ENCODE peak calls at places on chromosome X, in eight cellular contexts. One of them, this sample, is unnamed.

GRCh38 chrX:49037883-49038475 is 5.2 kb downstream of the TFE3 start:
- DNase-seq in tibial nerve: no peak
- DNase-seq in esophagus squamous epithelium: no peak
- DNase-seq in gastrocnemius medialis: no peak
- DNase-seq in heart left ventricle: no peak
- DNase-seq in ovary: no peak
- DNase-seq in body of pancreas: no peak
- DNase-seq in erythroblast: peak; percentile 52
- DNase-seq in this sample: no peak

GRCh38 chrX:142663330-142664095 is 362.2 kb upstream of the SPANXN4 start:
- DNase-seq in body of pancreas: no peak
- DNase-seq in esophagus squamous epithelium: no peak
- DNase-seq in ovary: no peak
- DNase-seq in gastrocnemius medialis: no peak
- DNase-seq in erythroblast: no peak
- DNase-seq in tibial nerve: no peak
- DNase-seq in heart left ventricle: no peak
- DNase-seq in this sample: no peak

GRCh38 chrX:115425359-115425758 is 135.6 kb upstream of the PLS3 start:
- DNase-seq in heart left ventricle: no peak
- DNase-seq in erythroblast: no peak
- DNase-seq in body of pancreas: no peak
- DNase-seq in gastrocnemius medialis: no peak
- DNase-seq in tibial nerve: no peak
- DNase-seq in ovary: no peak
- DNase-seq in esophagus squamous epithelium: no peak
- DNase-seq in this sample: no peak

GRCh38 chrX:150446995-150447394 is 83.9 kb downstream of the MAMLD1 start:
- DNase-seq in erythroblast: no peak
- DNase-seq in tibial nerve: no peak
- DNase-seq in gastrocnemius medialis: no peak
- DNase-seq in heart left ventricle: no peak
- DNase-seq in body of pancreas: no peak
- DNase-seq in ovary: no peak
- DNase-seq in esophagus squamous epithelium: no peak
- DNase-seq in this sample: no peak

GRCh38 chrX:122943918-122944317 is 240.2 kb upstream of the GRIA3 start:
- DNase-seq in body of pancreas: no peak
- DNase-seq in esophagus squamous epithelium: no peak
- DNase-seq in erythroblast: no peak
- DNase-seq in heart left ventricle: no peak
- DNase-seq in gastrocnemius medialis: no peak
- DNase-seq in ovary: no peak
- DNase-seq in tibial nerve: no peak
- DNase-seq in this sample: no peak

GRCh38 chrX:132165005-132165404 is 37.2 kb upstream of the FRMD7 start:
- DNase-seq in erythroblast: no peak
- DNase-seq in heart left ventricle: no peak
- DNase-seq in ovary: no peak
- DNase-seq in tibial nerve: no peak
- DNase-seq in esophagus squamous epithelium: no peak
- DNase-seq in gastrocnemius medialis: no peak
- DNase-seq in body of pancreas: no peak
- DNase-seq in this sample: no peak

GRCh38 chrX:6184900-6185515 is 43.7 kb downstream of the NLGN4X start:
- DNase-seq in gastrocnemius medialis: no peak
- DNase-seq in body of pancreas: no peak
- DNase-seq in ovary: no peak
- DNase-seq in esophagus squamous epithelium: no peak
- DNase-seq in tibial nerve: no peak
- DNase-seq in heart left ventricle: no peak
- DNase-seq in erythroblast: no peak
- DNase-seq in this sample: no peak

GRCh38 chrX:154321624-154322023 is 26.0 kb downstream of the TKTL1 start:
- DNase-seq in esophagus squamous epithelium: no peak
- DNase-seq in body of pancreas: no peak
- DNase-seq in ovary: peak; percentile 34
- DNase-seq in heart left ventricle: no peak
- DNase-seq in erythroblast: no peak
- DNase-seq in tibial nerve: no peak
- DNase-seq in gastrocnemius medialis: no peak
- DNase-seq in this sample: no peak

GRCh38 chrX:66015152-66015827 is 24.6 kb downstream of the VSIG4 start:
- DNase-seq in gastrocnemius medialis: no peak
- DNase-seq in erythroblast: peak; percentile 13
- DNase-seq in body of pancreas: no peak
- DNase-seq in tibial nerve: no peak
- DNase-seq in heart left ventricle: no peak
- DNase-seq in ovary: no peak
- DNase-seq in esophagus squamous epithelium: no peak
- DNase-seq in this sample: no peak

GRCh38 chrX:66014560-66014959 is 25.3 kb downstream of the VSIG4 start:
- DNase-seq in erythroblast: no peak
- DNase-seq in heart left ventricle: no peak
- DNase-seq in gastrocnemius medialis: no peak
- DNase-seq in body of pancreas: no peak
- DNase-seq in tibial nerve: no peak
- DNase-seq in ovary: no peak
- DNase-seq in esophagus squamous epithelium: no peak
- DNase-seq in this sample: no peak

GRCh38 chrX:66017659-66018170 is 22.2 kb downstream of the VSIG4 start:
- DNase-seq in heart left ventricle: no peak
- DNase-seq in gastrocnemius medialis: no peak
- DNase-seq in erythroblast: no peak
- DNase-seq in tibial nerve: no peak
- DNase-seq in ovary: no peak
- DNase-seq in body of pancreas: no peak
- DNase-seq in esophagus squamous epithelium: no peak
- DNase-seq in this sample: no peak

GRCh38 chrX:66016905-66017658 is 22.8 kb downstream of the VSIG4 start:
- DNase-seq in gastrocnemius medialis: no peak
- DNase-seq in body of pancreas: no peak
- DNase-seq in erythroblast: peak; percentile 14
- DNase-seq in heart left ventricle: no peak
- DNase-seq in ovary: no peak
- DNase-seq in tibial nerve: no peak
- DNase-seq in esophagus squamous epithelium: no peak
- DNase-seq in this sample: no peak

DNA sequence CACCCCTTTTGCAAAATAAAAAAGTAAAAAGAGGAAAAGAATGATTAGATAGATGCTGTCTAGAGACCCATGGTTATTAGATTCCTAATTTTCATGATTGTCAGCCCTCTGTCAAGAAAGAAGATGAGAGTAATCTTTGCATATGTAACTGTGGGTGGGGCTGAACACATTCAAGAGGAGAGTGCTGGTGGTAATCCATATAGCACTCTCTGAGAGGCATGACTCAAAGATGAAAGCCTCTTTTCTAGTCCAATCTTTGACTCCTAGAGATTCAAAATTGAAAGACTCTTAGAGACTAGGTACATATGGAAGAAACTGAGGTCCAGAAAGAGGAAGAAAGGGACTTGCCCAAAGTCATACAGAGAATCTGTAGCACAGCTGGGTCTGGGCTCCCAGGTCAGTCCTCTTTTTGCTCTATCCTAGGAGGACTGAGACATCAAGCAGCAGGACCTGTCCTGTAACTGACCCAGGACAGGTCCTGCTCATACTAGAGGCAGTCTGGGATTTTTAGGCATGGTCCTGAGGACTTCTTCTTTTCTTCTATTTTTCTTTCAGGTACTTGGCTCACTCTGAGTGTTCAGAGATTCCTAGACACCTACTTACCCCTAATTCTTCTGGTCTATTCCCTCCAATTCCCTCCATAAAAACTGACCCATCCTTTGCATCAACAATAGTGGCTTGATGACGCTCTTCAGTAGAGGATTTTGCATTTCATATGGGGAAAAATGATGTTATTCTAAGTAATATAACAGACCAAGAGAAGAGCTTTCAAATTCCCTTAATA is 23.8 kb downstream of the VSIG4 start:
- DNase-seq in heart left ventricle: no peak
- DNase-seq in esophagus squamous epithelium: no peak
- DNase-seq in tibial nerve: no peak
- DNase-seq in body of pancreas: no peak
- DNase-seq in gastrocnemius medialis: no peak
- DNase-seq in erythroblast: peak; percentile 4
- DNase-seq in ovary: no peak
- DNase-seq in this sample: no peak
- TF ChIP-seq POLR2A in heart left ventricle: no peak
- TF ChIP-seq POLR2A in esophagus squamous epithelium: no peak
- TF ChIP-seq POLR2A in tibial nerve: no peak
- TF ChIP-seq POLR2A in body of pancreas: no peak
- TF ChIP-seq POLR2A in gastrocnemius medialis: no peak
- TF ChIP-seq POLR2A in erythroblast: no peak
- TF ChIP-seq POLR2A in ovary: no peak
- TF ChIP-seq POLR2A in this sample: no peak

GRCh38 chrX:129525162-129525561 is 1.9 kb upstream of the SMARCA1 start:
- DNase-seq in heart left ventricle: no peak
- DNase-seq in tibial nerve: no peak
- DNase-seq in body of pancreas: no peak
- DNase-seq in erythroblast: no peak
- DNase-seq in gastrocnemius medialis: no peak
- DNase-seq in esophagus squamous epithelium: no peak
- DNase-seq in ovary: no peak
- DNase-seq in this sample: no peak

GRCh38 chrX:129522184-129523059 is 868 bp downstream of the SMARCA1 start:
- DNase-seq in gastrocnemius medialis: peak; percentile 32
- DNase-seq in tibial nerve: peak; percentile 39
- DNase-seq in heart left ventricle: peak; percentile 58
- DNase-seq in erythroblast: no peak
- DNase-seq in body of pancreas: peak; percentile 50
- DNase-seq in ovary: peak; percentile 70
- DNase-seq in esophagus squamous epithelium: no peak
- DNase-seq in this sample: peak; percentile 68

GRCh38 chrX:129520151-129520550 is 3.1 kb downstream of the SMARCA1 start:
- DNase-seq in heart left ventricle: no peak
- DNase-seq in body of pancreas: no peak
- DNase-seq in ovary: no peak
- DNase-seq in gastrocnemius medialis: no peak
- DNase-seq in tibial nerve: no peak
- DNase-seq in erythroblast: no peak
- DNase-seq in esophagus squamous epithelium: no peak
- DNase-seq in this sample: no peak

GRCh38 chrX:129524250-129524850 is 1.1 kb upstream of the SMARCA1 start:
- DNase-seq in heart left ventricle: no peak
- DNase-seq in body of pancreas: no peak
- DNase-seq in ovary: no peak
- DNase-seq in gastrocnemius medialis: no peak
- DNase-seq in erythroblast: no peak
- DNase-seq in esophagus squamous epithelium: no peak
- DNase-seq in tibial nerve: no peak
- DNase-seq in this sample: no peak

DNA sequence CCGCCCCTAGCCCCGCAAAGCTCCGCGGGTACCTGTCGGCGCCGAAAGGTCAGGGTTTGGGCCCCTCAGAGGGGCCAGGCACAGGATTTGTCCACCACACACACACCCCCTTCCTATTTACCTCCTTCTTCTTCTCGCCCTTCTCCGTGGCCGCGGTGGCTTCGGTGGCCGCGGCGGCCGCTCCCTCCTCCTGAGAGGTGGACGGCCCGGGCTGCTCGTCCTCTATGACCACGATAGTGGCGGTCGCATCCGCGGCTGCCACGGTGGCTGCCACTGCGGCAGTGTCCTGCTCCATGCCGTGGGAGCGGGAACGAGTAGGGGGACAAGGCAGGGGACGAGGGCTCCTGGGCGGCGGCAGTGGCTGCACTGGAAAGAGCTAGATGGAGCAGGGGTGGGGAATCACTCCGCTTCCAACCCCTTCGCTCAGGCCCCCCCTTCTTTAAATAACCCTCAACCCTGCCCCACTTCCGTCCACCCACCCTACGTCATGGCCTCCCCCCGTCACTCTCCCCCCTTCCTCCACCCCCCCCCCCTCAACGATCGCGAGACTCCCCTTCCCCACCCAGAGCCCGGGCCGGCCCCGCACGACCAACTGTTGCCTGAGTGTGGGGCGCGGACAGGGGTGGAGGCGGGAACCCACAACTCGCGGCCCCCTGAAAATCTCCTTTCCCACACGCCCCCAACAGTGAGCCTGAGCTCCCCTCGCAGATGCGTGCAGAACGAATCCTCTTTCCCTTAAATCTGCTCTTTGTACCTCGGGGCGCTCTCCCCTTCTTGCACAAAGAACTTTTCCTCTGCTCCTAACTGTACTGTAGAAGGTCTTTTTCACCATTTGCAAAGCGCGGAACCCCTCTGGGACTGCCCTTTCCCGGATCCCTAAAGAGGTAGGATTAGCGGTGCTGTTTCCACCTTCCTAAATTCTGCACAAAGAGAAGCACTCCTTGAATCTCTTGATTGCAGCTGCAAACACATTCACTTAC is at the start of gene SMARCA1:
- DNase-seq in heart left ventricle: peak; percentile 50
- DNase-seq in body of pancreas: peak; percentile 37
- DNase-seq in tibial nerve: peak; percentile 4
- DNase-seq in gastrocnemius medialis: peak; percentile 23
- DNase-seq in esophagus squamous epithelium: no peak
- DNase-seq in erythroblast: peak; percentile 0
- DNase-seq in ovary: peak; percentile 78
- DNase-seq in this sample: peak; percentile 58
- TF ChIP-seq POLR2A in heart left ventricle: no peak
- TF ChIP-seq POLR2A in body of pancreas: peak; percentile 62
- TF ChIP-seq POLR2A in tibial nerve: no peak
- TF ChIP-seq POLR2A in gastrocnemius medialis: peak; percentile 28
- TF ChIP-seq POLR2A in esophagus squamous epithelium: no peak
- TF ChIP-seq POLR2A in erythroblast: no peak
- TF ChIP-seq POLR2A in ovary: peak; percentile 58
- TF ChIP-seq POLR2A in this sample: no peak

GRCh38 chrX:38327007-38327774 is at the start of gene RPGR:
- DNase-seq in tibial nerve: peak; percentile 89
- DNase-seq in gastrocnemius medialis: peak; percentile 91
- DNase-seq in ovary: peak; percentile 92
- DNase-seq in esophagus squamous epithelium: peak; percentile 73
- DNase-seq in body of pancreas: peak; percentile 94
- DNase-seq in heart left ventricle: peak; percentile 94
- DNase-seq in erythroblast: peak; percentile 94
- DNase-seq in this sample: peak; percentile 93
- TF ChIP-seq POLR2A in tibial nerve: peak; percentile 70
- TF ChIP-seq POLR2A in gastrocnemius medialis: peak; percentile 66
- TF ChIP-seq POLR2A in ovary: peak; percentile 67
- TF ChIP-seq POLR2A in esophagus squamous epithelium: no peak
- TF ChIP-seq POLR2A in body of pancreas: peak; percentile 78
- TF ChIP-seq POLR2A in heart left ventricle: no peak
- TF ChIP-seq POLR2A in erythroblast: peak; percentile 63
- TF ChIP-seq POLR2A in this sample: peak; percentile 55

DNA sequence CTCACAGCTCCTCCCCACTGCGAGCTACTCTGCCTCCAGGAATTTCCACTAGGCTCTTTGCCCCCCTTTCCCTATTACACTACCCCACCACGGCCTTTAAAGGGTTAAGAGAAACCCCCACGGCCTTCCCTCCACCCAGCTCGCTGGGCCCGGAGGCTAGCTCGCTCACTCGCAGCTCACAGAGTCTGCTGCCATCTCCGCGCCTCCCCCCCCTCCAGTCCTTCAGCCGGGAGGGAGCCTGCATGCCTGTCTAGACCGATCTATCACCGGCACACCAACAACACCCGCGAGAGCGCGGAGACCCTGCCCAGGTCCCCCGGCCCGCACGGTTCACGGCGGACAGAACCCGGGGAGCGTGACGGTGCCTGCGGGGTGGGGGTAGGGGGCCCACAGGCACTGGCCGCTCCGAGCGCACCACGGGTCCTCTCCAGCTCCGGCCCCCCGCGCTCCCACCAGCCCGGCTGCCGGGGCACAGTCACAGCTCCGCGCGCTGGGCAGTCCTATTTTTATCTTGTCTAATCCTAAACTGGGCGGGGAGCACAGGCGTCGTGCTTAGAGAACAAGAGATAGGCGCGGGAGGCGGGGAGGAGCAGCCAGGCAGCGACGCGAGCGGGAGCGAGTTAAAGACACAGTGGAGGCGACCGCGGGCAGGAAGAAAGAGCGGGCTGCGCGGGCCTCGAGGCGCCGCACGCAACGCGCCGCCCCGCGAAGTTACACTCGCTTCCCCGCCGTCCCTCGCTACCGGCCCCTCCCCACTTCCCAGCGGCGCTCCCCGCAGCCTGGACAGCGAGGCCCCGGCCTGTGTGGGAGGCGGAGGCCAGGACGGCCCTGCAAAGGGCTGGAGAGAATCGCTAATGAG is 3.5 kb downstream of the BCOR start:
- DNase-seq in tibial nerve: peak; percentile 51
- DNase-seq in heart left ventricle: peak; percentile 57
- DNase-seq in body of pancreas: no peak
- DNase-seq in esophagus squamous epithelium: no peak
- DNase-seq in ovary: no peak
- DNase-seq in gastrocnemius medialis: peak; percentile 80
- DNase-seq in erythroblast: peak; percentile 86
- DNase-seq in this sample: peak; percentile 51
- TF ChIP-seq POLR2A in tibial nerve: no peak
- TF ChIP-seq POLR2A in heart left ventricle: peak; percentile 51
- TF ChIP-seq POLR2A in body of pancreas: peak; percentile 18
- TF ChIP-seq POLR2A in esophagus squamous epithelium: no peak
- TF ChIP-seq POLR2A in ovary: no peak
- TF ChIP-seq POLR2A in gastrocnemius medialis: peak; percentile 88
- TF ChIP-seq POLR2A in erythroblast: no peak
- TF ChIP-seq POLR2A in this sample: no peak

This sample was measured in thyroid gland.